ENCODE peak calls at places on chromosomes 12 and 14, in four cellular contexts. One of them, this sample, is unnamed.

GRCh38 chr12:12890815-12891645 is at the start of gene GPRC5A:
- DNase-seq in HepG2: peak; percentile 30
- DNase-seq in tibial nerve: peak; percentile 57
- DNase-seq in IMR-90: peak; percentile 98
- DNase-seq in this sample: peak; percentile 59

GRCh38 chr12:94832105-94832504 is 171.4 kb downstream of the NDUFA12 start:
- DNase-seq in HepG2: no peak
- DNase-seq in tibial nerve: no peak
- DNase-seq in IMR-90: no peak
- DNase-seq in this sample: no peak

GRCh38 chr12:58419905-58420304 is 478.5 kb downstream of the ATP23 start:
- DNase-seq in HepG2: no peak
- DNase-seq in tibial nerve: no peak
- DNase-seq in IMR-90: peak; percentile 62
- DNase-seq in this sample: peak; percentile 22

GRCh38 chr12:54592316-54592715 is 3.9 kb upstream of the PPP1R1A start:
- DNase-seq in HepG2: no peak
- DNase-seq in tibial nerve: no peak
- DNase-seq in IMR-90: peak; percentile 1
- DNase-seq in this sample: no peak

GRCh38 chr12:52618216-52618615 is at the start of gene KRT73:
- DNase-seq in HepG2: no peak
- DNase-seq in tibial nerve: no peak
- DNase-seq in IMR-90: no peak
- DNase-seq in this sample: no peak

GRCh38 chr14:37668646-37669045 is 73.2 kb downstream of the TTC6 start:
- DNase-seq in HepG2: no peak
- DNase-seq in tibial nerve: no peak
- DNase-seq in IMR-90: peak; percentile 84
- DNase-seq in this sample: no peak

GRCh38 chr12:68846811-68847210 is 38.8 kb downstream of the MDM2 start:
- DNase-seq in HepG2: no peak
- DNase-seq in tibial nerve: no peak
- DNase-seq in IMR-90: no peak
- DNase-seq in this sample: peak; percentile 14

GRCh38 chr12:39780527-39781446 is 161.2 kb upstream of the ABCD2 start:
- DNase-seq in HepG2: no peak
- DNase-seq in tibial nerve: no peak
- DNase-seq in IMR-90: no peak
- DNase-seq in this sample: no peak

GRCh38 chr12:84150226-84150625 is 762.4 kb downstream of the SLC6A15 start:
- DNase-seq in HepG2: no peak
- DNase-seq in tibial nerve: no peak
- DNase-seq in IMR-90: no peak
- DNase-seq in this sample: no peak

GRCh38 chr12:122024132-122024785 is 2.6 kb downstream of the BCL7A start:
- DNase-seq in HepG2: peak; percentile 20
- DNase-seq in tibial nerve: no peak
- DNase-seq in IMR-90: peak; percentile 25
- DNase-seq in this sample: peak; percentile 53

GRCh38 chr12:2547273-2548044 is 247.3 kb upstream of the FKBP4 start:
- DNase-seq in HepG2: no peak
- DNase-seq in tibial nerve: no peak
- DNase-seq in IMR-90: no peak
- DNase-seq in this sample: no peak

GRCh38 chr12:49803693-49804450 is 24.3 kb downstream of the NCKAP5L start:
- DNase-seq in HepG2: no peak
- DNase-seq in tibial nerve: no peak
- DNase-seq in IMR-90: no peak
- DNase-seq in this sample: no peak

GRCh38 chr12:112847708-112848337 is 56.3 kb downstream of the RPH3A start:
- DNase-seq in HepG2: no peak
- DNase-seq in tibial nerve: no peak
- DNase-seq in IMR-90: no peak
- DNase-seq in this sample: no peak

GRCh38 chr14:24416932-24417619 is 12.4 kb downstream of the CBLN3 start:
- DNase-seq in HepG2: no peak
- DNase-seq in tibial nerve: no peak
- DNase-seq in IMR-90: no peak
- DNase-seq in this sample: no peak

GRCh38 chr14:24416254-24416931 is 13.1 kb downstream of the CBLN3 start:
- DNase-seq in HepG2: no peak
- DNase-seq in tibial nerve: no peak
- DNase-seq in IMR-90: no peak
- DNase-seq in this sample: peak; percentile 24

GRCh38 chr14:24417832-24418491 is 11.5 kb downstream of the CBLN3 start:
- DNase-seq in HepG2: no peak
- DNase-seq in tibial nerve: no peak
- DNase-seq in IMR-90: no peak
- DNase-seq in this sample: no peak

GRCh38 chr14:24415421-24416253 is 13.8 kb downstream of the CBLN3 start:
- DNase-seq in HepG2: no peak
- DNase-seq in tibial nerve: no peak
- DNase-seq in IMR-90: no peak
- DNase-seq in this sample: no peak

DNA sequence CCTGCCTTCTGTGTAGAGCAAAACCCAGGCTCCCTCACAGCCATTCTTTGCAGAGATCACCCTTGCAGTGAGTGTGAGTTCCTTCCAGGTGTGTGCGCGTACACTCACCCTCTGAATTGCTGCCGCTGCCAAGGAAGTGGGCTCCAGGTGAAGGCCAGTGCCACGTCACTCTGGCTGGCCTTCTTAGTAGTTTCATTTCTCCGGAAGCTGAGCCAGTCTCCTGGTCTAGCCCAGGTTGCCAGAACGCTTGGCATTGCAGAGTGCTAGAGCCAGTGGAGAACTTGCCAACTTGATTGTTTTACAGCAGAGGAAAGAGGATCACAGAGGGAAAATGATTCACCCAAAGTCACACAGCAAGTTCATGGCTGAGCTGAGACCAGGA is 11.0 kb downstream of the CBLN3 start:
- DNase-seq in HepG2: no peak
- DNase-seq in tibial nerve: no peak
- DNase-seq in IMR-90: no peak
- DNase-seq in this sample: no peak
- TF ChIP-seq POLR2A in HepG2: no peak
- TF ChIP-seq POLR2A in tibial nerve: no peak
- TF ChIP-seq POLR2A in IMR-90: no peak
- TF ChIP-seq POLR2A in this sample: no peak

GRCh38 chr14:68787235-68787727 is 5.6 kb downstream of the ZFP36L1 start:
- DNase-seq in HepG2: no peak
- DNase-seq in tibial nerve: no peak
- DNase-seq in IMR-90: no peak
- DNase-seq in this sample: no peak

GRCh38 chr14:68790656-68791077 is 2.2 kb downstream of the ZFP36L1 start:
- DNase-seq in HepG2: no peak
- DNase-seq in tibial nerve: no peak
- DNase-seq in IMR-90: no peak
- DNase-seq in this sample: peak; percentile 47

GRCh38 chr14:68788275-68789001 is 4.4 kb downstream of the ZFP36L1 start:
- DNase-seq in HepG2: no peak
- DNase-seq in tibial nerve: no peak
- DNase-seq in IMR-90: no peak
- DNase-seq in this sample: no peak

GRCh38 chr14:68789798-68790655 is 2.8 kb downstream of the ZFP36L1 start:
- DNase-seq in HepG2: no peak
- DNase-seq in tibial nerve: no peak
- DNase-seq in IMR-90: no peak
- DNase-seq in this sample: no peak

DNA sequence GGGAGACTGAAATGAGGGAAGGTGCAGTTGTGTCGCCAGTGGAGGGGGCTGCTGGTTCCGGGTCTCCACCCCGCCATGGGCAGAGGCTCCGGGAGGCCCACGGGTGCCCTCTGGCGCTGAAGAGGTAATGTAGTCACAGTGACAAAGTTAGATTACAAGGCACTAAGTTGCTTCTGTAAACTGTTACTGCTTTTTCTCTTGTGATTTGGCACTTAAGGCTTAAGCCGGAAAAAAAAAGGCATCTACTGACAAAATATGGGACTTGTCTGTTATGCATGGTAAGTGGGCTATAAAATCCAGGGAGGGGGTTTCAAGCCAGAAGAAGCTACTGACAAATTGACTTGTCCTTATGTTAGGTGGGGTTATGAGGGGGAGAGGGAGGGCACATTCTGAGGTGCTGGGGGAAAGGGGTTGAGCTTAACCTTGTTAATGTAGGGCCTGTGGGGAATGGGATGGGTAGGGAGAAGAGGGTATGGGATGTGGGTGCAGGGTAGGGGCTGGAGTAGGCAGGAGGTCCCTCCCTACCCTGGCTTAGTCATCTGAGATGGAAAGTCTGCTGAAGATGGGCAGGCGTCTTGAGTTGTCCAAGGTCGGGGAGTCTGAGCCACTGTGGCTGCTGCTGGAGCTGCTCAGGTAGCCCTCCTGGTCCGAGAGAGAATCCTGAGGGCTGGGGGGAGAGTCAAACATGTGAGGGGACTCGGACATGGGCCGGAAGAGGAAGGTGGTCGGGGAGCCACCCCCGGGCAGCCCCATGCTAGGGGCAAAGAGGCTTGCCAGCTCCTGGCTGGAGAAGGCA is 3.7 kb downstream of the ZFP36L1 start:
- DNase-seq in HepG2: peak; percentile 75
- DNase-seq in tibial nerve: peak; percentile 71
- DNase-seq in IMR-90: peak; percentile 74
- DNase-seq in this sample: peak; percentile 90
- TF ChIP-seq POLR2A in HepG2: no peak
- TF ChIP-seq POLR2A in tibial nerve: no peak
- TF ChIP-seq POLR2A in IMR-90: no peak
- TF ChIP-seq POLR2A in this sample: peak; percentile 16

DNA sequence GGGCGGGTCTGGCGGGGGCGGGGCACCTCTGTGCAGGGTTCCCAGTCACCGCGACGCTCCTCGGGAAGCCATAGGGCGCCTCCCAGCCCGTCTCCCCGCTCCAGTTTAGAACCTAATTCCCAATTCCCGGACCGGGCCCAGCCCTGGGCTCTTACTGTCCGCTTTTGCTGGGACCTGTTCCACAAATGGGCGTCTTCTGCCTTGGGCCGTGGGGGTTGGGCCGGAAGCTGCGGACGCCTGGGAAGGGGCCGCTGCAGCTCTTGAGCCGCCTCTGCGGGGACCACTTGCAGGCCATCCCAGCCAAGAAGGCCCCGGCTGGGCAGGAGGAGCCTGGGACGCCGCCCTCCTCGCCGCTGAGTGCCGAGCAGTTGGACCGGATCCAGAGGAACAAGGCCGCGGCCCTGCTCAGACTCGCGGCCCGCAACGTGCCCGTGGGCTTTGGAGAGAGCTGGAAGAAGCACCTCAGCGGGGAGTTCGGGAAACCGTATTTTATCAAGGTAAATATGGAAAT is 800 bp downstream of the UNG start:
- DNase-seq in HepG2: no peak
- DNase-seq in tibial nerve: no peak
- DNase-seq in IMR-90: peak; percentile 60
- DNase-seq in this sample: peak; percentile 79
- TF ChIP-seq POLR2A in HepG2: no peak
- TF ChIP-seq POLR2A in tibial nerve: no peak
- TF ChIP-seq POLR2A in IMR-90: peak; percentile 34
- TF ChIP-seq POLR2A in this sample: no peak

DNA sequence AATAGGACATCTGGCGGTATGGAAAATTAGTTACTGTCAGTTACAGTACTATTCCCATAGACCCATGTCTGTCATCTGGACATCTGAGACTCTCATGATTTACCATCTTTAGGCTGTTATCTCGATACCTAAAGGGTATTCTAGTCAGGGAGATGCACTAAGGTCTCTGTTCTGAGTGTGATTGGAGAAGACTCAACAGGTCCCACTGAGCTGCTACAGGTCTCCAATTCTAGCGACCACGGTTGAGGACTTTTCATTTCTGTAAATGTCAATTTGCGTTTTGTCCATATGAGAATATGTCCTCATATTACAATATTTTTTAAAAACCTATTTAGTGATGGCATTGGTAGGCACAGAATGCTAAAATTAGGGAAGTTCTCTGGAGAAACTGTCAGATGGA is 1160.2 kb downstream of the TMEM121 start:
- DNase-seq in HepG2: no peak
- DNase-seq in tibial nerve: no peak
- DNase-seq in IMR-90: no peak
- DNase-seq in this sample: no peak
- TF ChIP-seq POLR2A in HepG2: no peak
- TF ChIP-seq POLR2A in tibial nerve: no peak
- TF ChIP-seq POLR2A in IMR-90: no peak
- TF ChIP-seq POLR2A in this sample: no peak

GRCh38 chr14:58243790-58244555 is 670 bp upstream of the PSMA3 start:
- DNase-seq in HepG2: peak; percentile 54
- DNase-seq in tibial nerve: no peak
- DNase-seq in IMR-90: no peak
- DNase-seq in this sample: peak; percentile 77

GRCh38 chr14:58238252-58239247 is 6.1 kb upstream of the PSMA3 start:
- DNase-seq in HepG2: no peak
- DNase-seq in tibial nerve: no peak
- DNase-seq in IMR-90: no peak
- DNase-seq in this sample: peak; percentile 52

GRCh38 chr14:58244556-58245387 is at the start of gene PSMA3:
- DNase-seq in HepG2: peak; percentile 96
- DNase-seq in tibial nerve: peak; percentile 96
- DNase-seq in IMR-90: peak; percentile 95
- DNase-seq in this sample: peak; percentile 98

GRCh38 chr14:58239259-58240210 is 5.1 kb upstream of the PSMA3 start:
- DNase-seq in HepG2: peak; percentile 46
- DNase-seq in tibial nerve: peak; percentile 48
- DNase-seq in IMR-90: peak; percentile 64
- DNase-seq in this sample: peak; percentile 82
- TF ChIP-seq POLR2A in HepG2: no peak
- TF ChIP-seq POLR2A in tibial nerve: no peak
- TF ChIP-seq POLR2A in IMR-90: no peak
- TF ChIP-seq POLR2A in this sample: no peak

DNA sequence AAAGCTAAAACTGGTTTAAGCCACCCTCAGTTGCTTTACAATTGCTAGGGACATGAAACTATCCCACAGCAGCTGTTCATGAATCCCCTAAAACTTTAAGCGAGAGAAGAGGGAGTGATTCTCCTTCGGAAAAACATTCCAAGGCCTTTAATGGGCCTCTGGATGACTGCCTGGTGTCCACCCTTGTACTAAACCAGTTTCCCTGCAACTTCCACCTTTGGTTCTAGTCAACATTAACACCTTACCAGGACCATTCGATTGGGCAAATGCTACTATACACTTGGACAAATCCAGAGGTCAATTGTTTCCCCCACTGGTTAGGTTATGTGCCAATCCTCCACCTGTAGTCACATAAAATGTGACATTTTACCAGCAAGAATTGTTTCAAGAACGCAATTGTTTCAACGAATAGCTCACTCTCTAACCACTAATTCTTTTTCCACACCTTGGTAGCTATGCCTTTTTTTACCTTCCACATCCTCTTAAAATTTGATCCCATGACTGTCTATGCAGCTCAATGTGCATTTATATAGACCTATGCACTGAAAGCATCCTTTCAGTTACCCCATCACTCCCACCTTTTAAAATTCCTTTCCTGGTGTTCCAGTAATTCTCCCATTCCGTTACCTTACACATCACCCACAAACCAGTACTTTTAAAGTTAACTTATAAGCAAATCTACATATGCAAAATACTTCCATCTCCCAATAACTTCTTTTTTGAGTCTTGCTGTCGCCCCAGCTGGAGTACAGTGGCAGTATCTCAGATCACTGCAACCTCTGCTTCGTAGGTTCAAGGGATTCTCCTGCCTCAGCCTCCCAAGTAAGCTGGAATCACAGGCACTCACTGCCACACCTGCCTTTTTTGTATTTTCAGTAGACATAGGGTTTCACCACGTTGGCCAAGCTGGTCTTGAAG is 3.6 kb downstream of the UBC start:
- DNase-seq in HepG2: no peak
- DNase-seq in tibial nerve: no peak
- DNase-seq in IMR-90: peak; percentile 42
- DNase-seq in this sample: no peak
- TF ChIP-seq POLR2A in HepG2: peak; percentile 90
- TF ChIP-seq POLR2A in tibial nerve: no peak
- TF ChIP-seq POLR2A in IMR-90: peak; percentile 92
- TF ChIP-seq POLR2A in this sample: peak; percentile 78